ENCODE peak calls at places on chromosomes 2 and 18, in six cellular contexts. A, P, O, K, V and W are unnamed samples.

GRCh38 chr2:113854970-113855740 is 34.7 kb upstream of the ACTR3 start:
- DNase-seq in A (no peak), P (no peak), O (no peak), K (no peak), V (no peak), W (no peak)

GRCh38 chr2:15826273-15826717 is 114.1 kb upstream of the MYCN start:
- DNase-seq in A (no peak), P (peak; percentile 82), O (no peak), K (no peak), V (no peak), W (peak; percentile 52)

GRCh38 chr18:3511980-3512379 is 62.0 kb downstream of the TGIF1 start:
- DNase-seq in A (peak; percentile 37), P (no peak), O (no peak), K (no peak), V (peak; percentile 77), W (no peak)

GRCh38 chr2:112821142-112821541 is 15.4 kb downstream of the IL1B start:
- DNase-seq in A (peak; percentile 86), P (no peak), O (no peak), K (no peak), V (no peak), W (no peak)

GRCh38 chr2:48844418-48845155 is 89.1 kb upstream of the LHCGR start:
- DNase-seq in A (no peak), P (no peak), O (no peak), K (no peak), V (peak; percentile 50), W (no peak)

GRCh38 chr2:206958236-206958635 is 18.9 kb downstream of the CPO start:
- DNase-seq in A (no peak), P (no peak), O (no peak), K (no peak), V (no peak), W (no peak)

GRCh38 chr2:127080941-127081769 is 25.8 kb downstream of the BIN1 start:
- DNase-seq in A (peak; percentile 87), P (no peak), O (no peak), K (peak; percentile 30), V (no peak), W (no peak)

GRCh38 chr2:118474151-118474561 is 373.3 kb downstream of the EN1 start:
- DNase-seq in A (no peak), P (no peak), O (no peak), K (no peak), V (no peak), W (no peak)

GRCh38 chr2:240963065-240963375 is 35.4 kb upstream of the SNED1 start:
- DNase-seq in A (no peak), P (peak; percentile 20), O (peak; percentile 3), K (no peak), V (no peak), W (peak; percentile 16)

GRCh38 chr2:11275910-11276309 is 68.5 kb downstream of the ROCK2 start:
- DNase-seq in A (peak; percentile 8), P (no peak), O (no peak), K (no peak), V (no peak), W (no peak)

GRCh38 chr2:23008951-23009350 is 376.0 kb upstream of the KLHL29 start:
- DNase-seq in A (no peak), P (no peak), O (no peak), K (no peak), V (no peak), W (no peak)

GRCh38 chr2:199258291-199258690 is 199.4 kb downstream of the SATB2 start:
- DNase-seq in A (no peak), P (no peak), O (no peak), K (no peak), V (no peak), W (no peak)

GRCh38 chr18:54119524-54120019 is 104.9 kb downstream of the MBD2 start:
- DNase-seq in A (peak; percentile 27), P (peak; percentile 44), O (no peak), K (no peak), V (peak; percentile 87), W (no peak)

GRCh38 chr2:176814740-176815367 is 397.7 kb upstream of the HNRNPA3 start:
- DNase-seq in A (peak; percentile 16), P (no peak), O (no peak), K (no peak), V (peak; percentile 43), W (no peak)

GRCh38 chr2:235098736-235099494 is 147.1 kb downstream of the SH3BP4 start:
- DNase-seq in A (no peak), P (no peak), O (no peak), K (no peak), V (peak; percentile 56), W (no peak)

GRCh38 chr18:23113576-23113975 is 21.7 kb upstream of the CABLES1 start:
- DNase-seq in A (no peak), P (no peak), O (no peak), K (no peak), V (no peak), W (no peak)

GRCh38 chr18:63342206-63342605 is 22.6 kb upstream of the BCL2 start:
- DNase-seq in A (peak; percentile 53), P (peak; percentile 48), O (no peak), K (no peak), V (peak; percentile 67), W (peak; percentile 67)

GRCh38 chr2:39202639-39203369 is 41.0 kb downstream of the CDKL4 start:
- DNase-seq in A (peak; percentile 32), P (peak; percentile 43), O (no peak), K (no peak), V (peak; percentile 22), W (no peak)

GRCh38 chr2:207181526-207182274 is 16.0 kb upstream of the KLF7 start:
- DNase-seq in A (no peak), P (no peak), O (no peak), K (no peak), V (no peak), W (no peak)

GRCh38 chr2:30037016-30037415 is 109.8 kb upstream of the YPEL5 start:
- DNase-seq in A (no peak), P (no peak), O (no peak), K (no peak), V (no peak), W (no peak)

GRCh38 chr2:214577769-214578168 is 166.9 kb downstream of the VWC2L start:
- DNase-seq in A (no peak), P (no peak), O (no peak), K (no peak), V (no peak), W (no peak)

GRCh38 chr2:150742094-150742493 is 254.6 kb upstream of the RND3 start:
- DNase-seq in A (no peak), P (no peak), O (no peak), K (no peak), V (no peak), W (no peak)

GRCh38 chr2:170812716-170813585 is 3.7 kb upstream of the GAD1 start:
- DNase-seq in A (no peak), P (peak; percentile 44), O (no peak), K (no peak), V (peak; percentile 95), W (no peak)

DNA sequence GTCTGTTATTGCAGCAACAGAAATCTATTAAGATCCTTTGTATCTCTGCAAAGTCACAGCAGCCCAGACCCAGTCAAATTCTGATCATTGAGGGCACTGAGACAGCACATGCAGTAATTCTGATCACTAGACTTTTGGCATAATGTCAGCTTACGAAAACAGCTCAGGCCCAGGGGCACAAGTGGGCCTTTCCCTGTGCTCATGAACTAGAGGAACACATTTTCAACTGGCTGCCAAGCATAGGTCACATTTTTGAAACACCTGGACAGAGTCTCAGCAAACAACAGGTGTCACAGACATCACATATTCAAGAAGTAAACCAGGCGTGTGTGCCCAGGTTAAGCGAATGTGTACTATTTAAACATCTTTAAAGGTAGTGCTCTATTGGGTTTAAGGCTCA is 13.7 kb downstream of the DOCK10 start:
- DNase-seq in A (no peak), P (no peak), O (no peak), K (no peak), V (no peak), W (no peak)
- TF ChIP-seq CTCF in A (no peak), P (no peak), O (no peak), K (no peak), V (no peak), W (no peak)

DNA sequence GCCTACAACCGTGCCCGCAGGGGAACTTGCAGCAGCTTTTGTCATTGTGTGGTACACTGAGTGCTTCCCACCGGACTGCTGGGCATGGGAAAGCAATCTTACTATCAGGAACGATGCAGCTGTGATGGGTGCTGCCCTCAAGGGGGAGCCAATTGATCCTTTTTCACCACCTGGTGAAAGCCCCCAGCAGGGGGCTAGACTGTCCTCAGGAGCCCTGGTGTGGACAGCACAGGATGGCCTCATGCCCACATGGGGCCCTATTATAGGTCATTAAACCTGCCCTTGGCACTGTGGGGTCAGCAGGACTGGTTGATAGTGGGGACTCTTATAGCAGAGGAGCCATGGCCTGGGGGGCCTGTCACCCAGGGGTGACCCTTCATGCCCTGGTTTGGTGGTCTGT is 172.2 kb downstream of the GLI2 start:
- DNase-seq in A (no peak), P (no peak), O (no peak), K (no peak), V (no peak), W (no peak)
- TF ChIP-seq CTCF in A (no peak), P (peak; percentile 26), O (no peak), K (no peak), V (peak; percentile 44), W (peak; percentile 11)

GRCh38 chr2:218643751-218644310 is 15.6 kb downstream of the ZNF142 start:
- DNase-seq in A (no peak), P (no peak), O (no peak), K (no peak), V (no peak), W (no peak)

GRCh38 chr2:218645126-218645525 is 14.3 kb downstream of the ZNF142 start:
- DNase-seq in A (no peak), P (no peak), O (no peak), K (no peak), V (peak; percentile 30), W (no peak)

GRCh38 chr2:218642121-218642656 is 17.2 kb downstream of the ZNF142 start:
- DNase-seq in A (no peak), P (no peak), O (no peak), K (no peak), V (no peak), W (no peak)

GRCh38 chr2:218642786-218643185 is 16.6 kb downstream of the ZNF142 start:
- DNase-seq in A (no peak), P (no peak), O (no peak), K (no peak), V (no peak), W (no peak)

DNA sequence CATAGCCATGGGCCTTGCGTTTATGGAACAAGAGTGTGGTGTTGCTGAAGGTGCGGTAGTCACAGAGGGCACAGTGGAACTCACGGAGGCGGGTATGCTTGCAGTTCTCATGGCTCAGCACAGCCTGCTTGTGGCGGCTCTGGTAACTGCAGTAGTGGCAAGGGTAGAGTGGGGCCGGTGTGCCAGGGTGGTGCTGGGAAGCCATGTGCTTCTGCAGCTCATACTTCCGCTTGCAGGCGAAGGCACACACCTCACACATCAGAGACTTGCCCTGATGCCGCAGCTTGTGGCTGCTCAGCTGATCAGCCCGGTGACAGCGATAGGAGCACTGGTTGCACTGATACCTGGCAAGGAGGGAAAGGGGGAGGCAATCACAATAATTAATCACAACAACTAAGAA is 14.7 kb downstream of the ZNF142 start:
- DNase-seq in A (no peak), P (no peak), O (no peak), K (no peak), V (no peak), W (no peak)
- TF ChIP-seq CTCF in A (no peak), P (no peak), O (no peak), K (no peak), V (peak; percentile 8), W (no peak)

DNA sequence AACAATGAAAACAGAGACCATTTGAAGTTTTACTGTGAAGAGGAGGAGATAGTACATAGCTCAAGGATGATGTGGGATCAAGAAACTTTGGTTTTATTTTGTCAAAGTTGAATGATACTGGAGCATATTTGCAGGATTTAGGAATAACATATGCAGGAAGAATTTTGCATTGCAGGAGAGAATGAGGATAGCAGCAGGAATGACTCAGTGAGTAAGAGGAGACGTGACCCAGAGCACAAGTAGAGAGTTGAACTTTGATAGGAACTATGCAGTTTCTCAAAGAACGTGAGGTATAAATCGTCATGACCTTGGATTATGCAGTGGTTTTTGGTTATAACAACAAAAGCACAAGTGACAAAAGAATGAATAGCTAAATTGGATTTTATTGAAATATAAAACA is 47.7 kb downstream of the MAPRE2 start:
- DNase-seq in A (no peak), P (no peak), O (no peak), K (no peak), V (peak; percentile 55), W (no peak)
- TF ChIP-seq CTCF in A (no peak), P (no peak), O (no peak), K (no peak), V (no peak), W (no peak)